ENCODE peak calls at places on chromosomes 4 and X, in eight cellular contexts. One of them, this sample, is unnamed.

GRCh38 chrX:30301977-30302376 is 7.2 kb downstream of the NR0B1 start:
- DNase-seq in activated T-cell treated with anti-CD3 and anti-CD28 coated beads, Interleukin-2, amount 50 U/mL, for 48 hours: no peak
- DNase-seq in PC-9: no peak
- DNase-seq in GDM1: no peak
- DNase-seq in psoas muscle: no peak
- DNase-seq in AG08395: peak; percentile 27
- DNase-seq in astrocyte: peak; percentile 18
- DNase-seq in stimulated activated CD4-positive, alpha-beta T cell treated with anti-CD3 and anti-CD28 coated beads, Interleukin-15, amount 100 ng/mL, for 24 hours: no peak
- DNase-seq in this sample: no peak

GRCh38 chrX:103624111-103624510 is 4.7 kb upstream of the TCEAL1 start:
- DNase-seq in AG08395: no peak
- DNase-seq in stimulated activated CD4-positive, alpha-beta T cell treated with anti-CD3 and anti-CD28 coated beads, Interleukin-15, amount 100 ng/mL, for 24 hours: no peak
- DNase-seq in GDM1: no peak
- DNase-seq in psoas muscle: no peak
- DNase-seq in PC-9: no peak
- DNase-seq in activated T-cell treated with anti-CD3 and anti-CD28 coated beads, Interleukin-2, amount 50 U/mL, for 48 hours: no peak
- DNase-seq in astrocyte: no peak
- DNase-seq in this sample: no peak

GRCh38 chr4:102036619-102037376 is 246.3 kb downstream of the BANK1 start:
- DNase-seq in GDM1: no peak
- DNase-seq in PC-9: no peak
- DNase-seq in activated T-cell treated with anti-CD3 and anti-CD28 coated beads, Interleukin-2, amount 50 U/mL, for 48 hours: no peak
- DNase-seq in AG08395: peak; percentile 6
- DNase-seq in stimulated activated CD4-positive, alpha-beta T cell treated with anti-CD3 and anti-CD28 coated beads, Interleukin-15, amount 100 ng/mL, for 24 hours: no peak
- DNase-seq in astrocyte: peak; percentile 29
- DNase-seq in psoas muscle: no peak
- DNase-seq in this sample: no peak

GRCh38 chr4:41362647-41363383 is 106.1 kb downstream of the UCHL1 start:
- DNase-seq in AG08395: no peak
- DNase-seq in PC-9: no peak
- DNase-seq in activated T-cell treated with anti-CD3 and anti-CD28 coated beads, Interleukin-2, amount 50 U/mL, for 48 hours: no peak
- DNase-seq in stimulated activated CD4-positive, alpha-beta T cell treated with anti-CD3 and anti-CD28 coated beads, Interleukin-15, amount 100 ng/mL, for 24 hours: no peak
- DNase-seq in psoas muscle: no peak
- DNase-seq in GDM1: no peak
- DNase-seq in astrocyte: no peak
- DNase-seq in this sample: no peak

GRCh38 chr4:7393491-7394183 is 41.1 kb downstream of the PSAPL1 start:
- DNase-seq in PC-9: no peak
- DNase-seq in activated T-cell treated with anti-CD3 and anti-CD28 coated beads, Interleukin-2, amount 50 U/mL, for 48 hours: no peak
- DNase-seq in stimulated activated CD4-positive, alpha-beta T cell treated with anti-CD3 and anti-CD28 coated beads, Interleukin-15, amount 100 ng/mL, for 24 hours: no peak
- DNase-seq in astrocyte: no peak
- DNase-seq in AG08395: no peak
- DNase-seq in GDM1: no peak
- DNase-seq in psoas muscle: no peak
- DNase-seq in this sample: no peak

GRCh38 chr4:163592207-163592606 is 97.7 kb downstream of the TMA16 start:
- DNase-seq in GDM1: no peak
- DNase-seq in astrocyte: no peak
- DNase-seq in PC-9: no peak
- DNase-seq in AG08395: no peak
- DNase-seq in activated T-cell treated with anti-CD3 and anti-CD28 coated beads, Interleukin-2, amount 50 U/mL, for 48 hours: no peak
- DNase-seq in stimulated activated CD4-positive, alpha-beta T cell treated with anti-CD3 and anti-CD28 coated beads, Interleukin-15, amount 100 ng/mL, for 24 hours: no peak
- DNase-seq in psoas muscle: no peak
- DNase-seq in this sample: no peak

GRCh38 chr4:104424368-104424921 is 70.2 kb downstream of the CXXC4 start:
- DNase-seq in stimulated activated CD4-positive, alpha-beta T cell treated with anti-CD3 and anti-CD28 coated beads, Interleukin-15, amount 100 ng/mL, for 24 hours: no peak
- DNase-seq in psoas muscle: no peak
- DNase-seq in activated T-cell treated with anti-CD3 and anti-CD28 coated beads, Interleukin-2, amount 50 U/mL, for 48 hours: no peak
- DNase-seq in AG08395: no peak
- DNase-seq in PC-9: no peak
- DNase-seq in GDM1: no peak
- DNase-seq in astrocyte: no peak
- DNase-seq in this sample: no peak

GRCh38 chr4:2962614-2963184 is 507 bp downstream of the NOP14 start:
- DNase-seq in activated T-cell treated with anti-CD3 and anti-CD28 coated beads, Interleukin-2, amount 50 U/mL, for 48 hours: no peak
- DNase-seq in PC-9: peak; percentile 44
- DNase-seq in psoas muscle: peak; percentile 44
- DNase-seq in GDM1: peak; percentile 57
- DNase-seq in stimulated activated CD4-positive, alpha-beta T cell treated with anti-CD3 and anti-CD28 coated beads, Interleukin-15, amount 100 ng/mL, for 24 hours: no peak
- DNase-seq in astrocyte: peak; percentile 49
- DNase-seq in AG08395: peak; percentile 36
- DNase-seq in this sample: no peak

GRCh38 chrX:12971282-12972003 is 3.5 kb upstream of the TMSB4X start:
- DNase-seq in astrocyte: no peak
- DNase-seq in GDM1: no peak
- DNase-seq in PC-9: no peak
- DNase-seq in stimulated activated CD4-positive, alpha-beta T cell treated with anti-CD3 and anti-CD28 coated beads, Interleukin-15, amount 100 ng/mL, for 24 hours: peak; percentile 53
- DNase-seq in activated T-cell treated with anti-CD3 and anti-CD28 coated beads, Interleukin-2, amount 50 U/mL, for 48 hours: no peak
- DNase-seq in psoas muscle: peak; percentile 29
- DNase-seq in AG08395: no peak
- DNase-seq in this sample: no peak

GRCh38 chr4:6205584-6205965 is 5.2 kb upstream of the JAKMIP1 start:
- DNase-seq in AG08395: no peak
- DNase-seq in PC-9: no peak
- DNase-seq in GDM1: no peak
- DNase-seq in psoas muscle: no peak
- DNase-seq in astrocyte: no peak
- DNase-seq in activated T-cell treated with anti-CD3 and anti-CD28 coated beads, Interleukin-2, amount 50 U/mL, for 48 hours: no peak
- DNase-seq in stimulated activated CD4-positive, alpha-beta T cell treated with anti-CD3 and anti-CD28 coated beads, Interleukin-15, amount 100 ng/mL, for 24 hours: no peak
- DNase-seq in this sample: no peak

GRCh38 chr4:72770708-72771107 is 201.7 kb upstream of the ADAMTS3 start:
- DNase-seq in activated T-cell treated with anti-CD3 and anti-CD28 coated beads, Interleukin-2, amount 50 U/mL, for 48 hours: no peak
- DNase-seq in PC-9: no peak
- DNase-seq in GDM1: no peak
- DNase-seq in psoas muscle: no peak
- DNase-seq in astrocyte: no peak
- DNase-seq in stimulated activated CD4-positive, alpha-beta T cell treated with anti-CD3 and anti-CD28 coated beads, Interleukin-15, amount 100 ng/mL, for 24 hours: no peak
- DNase-seq in AG08395: no peak
- DNase-seq in this sample: no peak

GRCh38 chr4:165010487-165010886 is 21.3 kb upstream of the TRIM60 start:
- DNase-seq in stimulated activated CD4-positive, alpha-beta T cell treated with anti-CD3 and anti-CD28 coated beads, Interleukin-15, amount 100 ng/mL, for 24 hours: no peak
- DNase-seq in AG08395: no peak
- DNase-seq in activated T-cell treated with anti-CD3 and anti-CD28 coated beads, Interleukin-2, amount 50 U/mL, for 48 hours: no peak
- DNase-seq in astrocyte: no peak
- DNase-seq in psoas muscle: no peak
- DNase-seq in GDM1: no peak
- DNase-seq in PC-9: no peak
- DNase-seq in this sample: no peak

GRCh38 chrX:97405031-97405685 is 521.5 kb downstream of the RPA4 start:
- DNase-seq in psoas muscle: no peak
- DNase-seq in GDM1: no peak
- DNase-seq in activated T-cell treated with anti-CD3 and anti-CD28 coated beads, Interleukin-2, amount 50 U/mL, for 48 hours: no peak
- DNase-seq in PC-9: no peak
- DNase-seq in astrocyte: peak; percentile 24
- DNase-seq in AG08395: no peak
- DNase-seq in stimulated activated CD4-positive, alpha-beta T cell treated with anti-CD3 and anti-CD28 coated beads, Interleukin-15, amount 100 ng/mL, for 24 hours: no peak
- DNase-seq in this sample: peak; percentile 22

GRCh38 chr4:40238700-40239548 is 42.1 kb downstream of the RHOH start:
- DNase-seq in AG08395: no peak
- DNase-seq in psoas muscle: no peak
- DNase-seq in activated T-cell treated with anti-CD3 and anti-CD28 coated beads, Interleukin-2, amount 50 U/mL, for 48 hours: peak; percentile 77
- DNase-seq in stimulated activated CD4-positive, alpha-beta T cell treated with anti-CD3 and anti-CD28 coated beads, Interleukin-15, amount 100 ng/mL, for 24 hours: peak; percentile 85
- DNase-seq in astrocyte: no peak
- DNase-seq in PC-9: no peak
- DNase-seq in GDM1: peak; percentile 18
- DNase-seq in this sample: no peak

GRCh38 chr4:186957952-186958555 is 234.4 kb upstream of the FAT1 start:
- DNase-seq in psoas muscle: no peak
- DNase-seq in PC-9: no peak
- DNase-seq in stimulated activated CD4-positive, alpha-beta T cell treated with anti-CD3 and anti-CD28 coated beads, Interleukin-15, amount 100 ng/mL, for 24 hours: no peak
- DNase-seq in AG08395: no peak
- DNase-seq in astrocyte: peak; percentile 47
- DNase-seq in activated T-cell treated with anti-CD3 and anti-CD28 coated beads, Interleukin-2, amount 50 U/mL, for 48 hours: no peak
- DNase-seq in GDM1: no peak
- DNase-seq in this sample: peak; percentile 10

GRCh38 chrX:136863826-136864225 is 16.7 kb downstream of the RBMX start:
- DNase-seq in astrocyte: no peak
- DNase-seq in GDM1: no peak
- DNase-seq in psoas muscle: no peak
- DNase-seq in activated T-cell treated with anti-CD3 and anti-CD28 coated beads, Interleukin-2, amount 50 U/mL, for 48 hours: no peak
- DNase-seq in stimulated activated CD4-positive, alpha-beta T cell treated with anti-CD3 and anti-CD28 coated beads, Interleukin-15, amount 100 ng/mL, for 24 hours: no peak
- DNase-seq in AG08395: no peak
- DNase-seq in PC-9: no peak
- DNase-seq in this sample: no peak

GRCh38 chr4:14169460-14169859 is 541.9 kb upstream of the BOD1L1 start:
- DNase-seq in stimulated activated CD4-positive, alpha-beta T cell treated with anti-CD3 and anti-CD28 coated beads, Interleukin-15, amount 100 ng/mL, for 24 hours: no peak
- DNase-seq in GDM1: no peak
- DNase-seq in PC-9: peak; percentile 62
- DNase-seq in activated T-cell treated with anti-CD3 and anti-CD28 coated beads, Interleukin-2, amount 50 U/mL, for 48 hours: no peak
- DNase-seq in psoas muscle: no peak
- DNase-seq in astrocyte: peak; percentile 58
- DNase-seq in AG08395: peak; percentile 30
- DNase-seq in this sample: peak; percentile 40

GRCh38 chrX:9745417-9746115 is 20.1 kb downstream of the GPR143 start:
- DNase-seq in AG08395: no peak
- DNase-seq in GDM1: peak; percentile 40
- DNase-seq in astrocyte: peak; percentile 8
- DNase-seq in PC-9: no peak
- DNase-seq in activated T-cell treated with anti-CD3 and anti-CD28 coated beads, Interleukin-2, amount 50 U/mL, for 48 hours: no peak
- DNase-seq in psoas muscle: no peak
- DNase-seq in stimulated activated CD4-positive, alpha-beta T cell treated with anti-CD3 and anti-CD28 coated beads, Interleukin-15, amount 100 ng/mL, for 24 hours: no peak
- DNase-seq in this sample: peak; percentile 70

GRCh38 chr4:77309496-77309895 is 152.5 kb downstream of the CCNG2 start:
- DNase-seq in stimulated activated CD4-positive, alpha-beta T cell treated with anti-CD3 and anti-CD28 coated beads, Interleukin-15, amount 100 ng/mL, for 24 hours: no peak
- DNase-seq in GDM1: no peak
- DNase-seq in astrocyte: no peak
- DNase-seq in activated T-cell treated with anti-CD3 and anti-CD28 coated beads, Interleukin-2, amount 50 U/mL, for 48 hours: no peak
- DNase-seq in AG08395: no peak
- DNase-seq in psoas muscle: no peak
- DNase-seq in PC-9: no peak
- DNase-seq in this sample: no peak

GRCh38 chrX:38304010-38304409 is 23.3 kb downstream of the RPGR start:
- DNase-seq in AG08395: no peak
- DNase-seq in PC-9: no peak
- DNase-seq in psoas muscle: no peak
- DNase-seq in activated T-cell treated with anti-CD3 and anti-CD28 coated beads, Interleukin-2, amount 50 U/mL, for 48 hours: no peak
- DNase-seq in astrocyte: no peak
- DNase-seq in GDM1: no peak
- DNase-seq in stimulated activated CD4-positive, alpha-beta T cell treated with anti-CD3 and anti-CD28 coated beads, Interleukin-15, amount 100 ng/mL, for 24 hours: no peak
- DNase-seq in this sample: no peak

GRCh38 chr4:38131371-38132139 is 171.4 kb downstream of the PTTG2 start:
- DNase-seq in GDM1: no peak
- DNase-seq in stimulated activated CD4-positive, alpha-beta T cell treated with anti-CD3 and anti-CD28 coated beads, Interleukin-15, amount 100 ng/mL, for 24 hours: peak; percentile 83
- DNase-seq in astrocyte: peak; percentile 77
- DNase-seq in activated T-cell treated with anti-CD3 and anti-CD28 coated beads, Interleukin-2, amount 50 U/mL, for 48 hours: peak; percentile 86
- DNase-seq in PC-9: no peak
- DNase-seq in AG08395: no peak
- DNase-seq in psoas muscle: no peak
- DNase-seq in this sample: no peak

GRCh38 chrX:21730011-21730410 is 27.9 kb downstream of the SMPX start:
- DNase-seq in astrocyte: peak; percentile 66
- DNase-seq in psoas muscle: no peak
- DNase-seq in activated T-cell treated with anti-CD3 and anti-CD28 coated beads, Interleukin-2, amount 50 U/mL, for 48 hours: no peak
- DNase-seq in AG08395: no peak
- DNase-seq in stimulated activated CD4-positive, alpha-beta T cell treated with anti-CD3 and anti-CD28 coated beads, Interleukin-15, amount 100 ng/mL, for 24 hours: no peak
- DNase-seq in GDM1: no peak
- DNase-seq in PC-9: no peak
- DNase-seq in this sample: peak; percentile 29

GRCh38 chrX:130336531-130336930 is 3.2 kb upstream of the SLC25A14 start:
- DNase-seq in PC-9: no peak
- DNase-seq in AG08395: no peak
- DNase-seq in psoas muscle: no peak
- DNase-seq in activated T-cell treated with anti-CD3 and anti-CD28 coated beads, Interleukin-2, amount 50 U/mL, for 48 hours: no peak
- DNase-seq in astrocyte: no peak
- DNase-seq in GDM1: no peak
- DNase-seq in stimulated activated CD4-positive, alpha-beta T cell treated with anti-CD3 and anti-CD28 coated beads, Interleukin-15, amount 100 ng/mL, for 24 hours: no peak
- DNase-seq in this sample: no peak

GRCh38 chrX:50903387-50904027 is 7.0 kb upstream of the BMP15 start:
- DNase-seq in PC-9: no peak
- DNase-seq in AG08395: peak; percentile 52
- DNase-seq in psoas muscle: no peak
- DNase-seq in GDM1: no peak
- DNase-seq in stimulated activated CD4-positive, alpha-beta T cell treated with anti-CD3 and anti-CD28 coated beads, Interleukin-15, amount 100 ng/mL, for 24 hours: peak; percentile 12
- DNase-seq in activated T-cell treated with anti-CD3 and anti-CD28 coated beads, Interleukin-2, amount 50 U/mL, for 48 hours: peak; percentile 29
- DNase-seq in astrocyte: peak; percentile 1
- DNase-seq in this sample: no peak

GRCh38 chr4:61202100-61202637 is 2.0 kb downstream of the ADGRL3 start:
- DNase-seq in astrocyte: no peak
- DNase-seq in GDM1: no peak
- DNase-seq in AG08395: no peak
- DNase-seq in stimulated activated CD4-positive, alpha-beta T cell treated with anti-CD3 and anti-CD28 coated beads, Interleukin-15, amount 100 ng/mL, for 24 hours: no peak
- DNase-seq in psoas muscle: no peak
- DNase-seq in activated T-cell treated with anti-CD3 and anti-CD28 coated beads, Interleukin-2, amount 50 U/mL, for 48 hours: no peak
- DNase-seq in PC-9: no peak
- DNase-seq in this sample: no peak

GRCh38 chr4:8400641-8401325 is 39.7 kb downstream of the ACOX3 start:
- DNase-seq in AG08395: no peak
- DNase-seq in PC-9: no peak
- DNase-seq in activated T-cell treated with anti-CD3 and anti-CD28 coated beads, Interleukin-2, amount 50 U/mL, for 48 hours: no peak
- DNase-seq in astrocyte: no peak
- DNase-seq in stimulated activated CD4-positive, alpha-beta T cell treated with anti-CD3 and anti-CD28 coated beads, Interleukin-15, amount 100 ng/mL, for 24 hours: no peak
- DNase-seq in psoas muscle: no peak
- DNase-seq in GDM1: no peak
- DNase-seq in this sample: no peak

GRCh38 chrX:9539611-9540387 is 74.9 kb downstream of the TBL1X start:
- DNase-seq in GDM1: no peak
- DNase-seq in stimulated activated CD4-positive, alpha-beta T cell treated with anti-CD3 and anti-CD28 coated beads, Interleukin-15, amount 100 ng/mL, for 24 hours: no peak
- DNase-seq in AG08395: no peak
- DNase-seq in PC-9: no peak
- DNase-seq in psoas muscle: no peak
- DNase-seq in activated T-cell treated with anti-CD3 and anti-CD28 coated beads, Interleukin-2, amount 50 U/mL, for 48 hours: no peak
- DNase-seq in astrocyte: no peak
- DNase-seq in this sample: no peak

GRCh38 chr4:16078195-16078756 is 5.5 kb downstream of the PROM1 start:
- DNase-seq in PC-9: no peak
- DNase-seq in GDM1: no peak
- DNase-seq in AG08395: no peak
- DNase-seq in activated T-cell treated with anti-CD3 and anti-CD28 coated beads, Interleukin-2, amount 50 U/mL, for 48 hours: no peak
- DNase-seq in psoas muscle: no peak
- DNase-seq in stimulated activated CD4-positive, alpha-beta T cell treated with anti-CD3 and anti-CD28 coated beads, Interleukin-15, amount 100 ng/mL, for 24 hours: no peak
- DNase-seq in astrocyte: no peak
- DNase-seq in this sample: no peak

GRCh38 chrX:68647156-68647957 is at the start of gene STARD8:
- DNase-seq in PC-9: no peak
- DNase-seq in psoas muscle: no peak
- DNase-seq in stimulated activated CD4-positive, alpha-beta T cell treated with anti-CD3 and anti-CD28 coated beads, Interleukin-15, amount 100 ng/mL, for 24 hours: no peak
- DNase-seq in GDM1: no peak
- DNase-seq in AG08395: peak; percentile 70
- DNase-seq in activated T-cell treated with anti-CD3 and anti-CD28 coated beads, Interleukin-2, amount 50 U/mL, for 48 hours: no peak
- DNase-seq in astrocyte: peak; percentile 41
- DNase-seq in this sample: no peak

This sample was measured in NCI-H226.